ENCODE peak calls at places on chromosomes 7 and 10, in eight cellular contexts. E is HCT116, O is K562, Y is A549, J is Panc1, I is GM12878, S is SK-N-SH, V is HL-60. R is an unnamed sample.
A peak's percentile ranks its signal among the peaks of the same experiment; 100 is the strongest.

GRCh38 chr10:71137701-71138100 is 74.7 kb upstream of the UNC5B start:
- DNase-seq in E (no peak), O (no peak), Y (no peak), J (no peak), I (no peak), S (no peak), V (no peak), R (no peak)

GRCh38 chr7:43232376-43232775 is 119.9 kb downstream of the HECW1 start:
- DNase-seq in E (no peak), O (no peak), Y (no peak), J (no peak), I (no peak), S (no peak), V (no peak), R (no peak)

GRCh38 chr10:3095373-3096139 is 28.2 kb downstream of the PFKP start:
- DNase-seq in E (peak; percentile 97), O (peak; percentile 86), Y (peak; percentile 98), J (peak; percentile 92), I (peak; percentile 25), S (no peak), V (peak; percentile 66), R (no peak)

GRCh38 chr7:55127622-55128081 is 108.8 kb downstream of the EGFR start:
- DNase-seq in E (no peak), O (no peak), Y (no peak), J (no peak), I (no peak), S (peak; percentile 41), V (no peak), R (no peak)

GRCh38 chr7:95794917-95795515 is 22.7 kb downstream of the DYNC1I1 start:
- DNase-seq in E (peak; percentile 43), O (peak; percentile 31), Y (peak; percentile 58), J (no peak), I (no peak), S (peak; percentile 26), V (peak; percentile 26), R (peak; percentile 81)

GRCh38 chr7:95126053-95126709 is 198.2 kb downstream of the PON1 start:
- DNase-seq in E (no peak), O (no peak), Y (no peak), J (no peak), I (no peak), S (no peak), V (no peak), R (no peak)

GRCh38 chr10:5811387-5811821 is 1.8 kb downstream of the GDI2 start:
- DNase-seq in E (no peak), O (no peak), Y (peak; percentile 6), J (no peak), I (no peak), S (no peak), V (no peak), R (peak; percentile 39)

GRCh38 chr7:91083855-91084644 is 180.2 kb upstream of the FZD1 start:
- DNase-seq in E (no peak), O (no peak), Y (no peak), J (no peak), I (no peak), S (peak; percentile 67), V (no peak), R (no peak)

GRCh38 chr7:46201966-46202365 is 280.9 kb upstream of the IGFBP3 start:
- DNase-seq in E (no peak), O (no peak), Y (no peak), J (no peak), I (no peak), S (no peak), V (no peak), R (no peak)

GRCh38 chr7:138979988-138980574 is 1.1 kb downstream of the KIAA1549 start:
- DNase-seq in E (no peak), O (no peak), Y (no peak), J (no peak), I (no peak), S (peak; percentile 54), V (no peak), R (no peak)

GRCh38 chr10:132721725-132722124 is 64.2 kb downstream of the NKX6-2 start:
- DNase-seq in E (no peak), O (no peak), Y (no peak), J (no peak), I (no peak), S (no peak), V (no peak), R (no peak)

GRCh38 chr7:25260862-25261454 is 32.7 kb upstream of the NPVF start:
- DNase-seq in E (no peak), O (no peak), Y (no peak), J (no peak), I (no peak), S (no peak), V (peak; percentile 79), R (no peak)

GRCh38 chr7:157903715-157904114 is 566.9 kb downstream of the DNAJB6 start:
- DNase-seq in E (no peak), O (no peak), Y (no peak), J (no peak), I (no peak), S (no peak), V (no peak), R (no peak)

GRCh38 chr10:103204353-103205255 is 11.5 kb upstream of the NT5C2 start:
- DNase-seq in E (no peak), O (no peak), Y (peak; percentile 29), J (no peak), I (no peak), S (no peak), V (no peak), R (peak; percentile 95)

GRCh38 chr7:47460251-47460989 is 121.5 kb downstream of the TNS3 start:
- DNase-seq in E (no peak), O (no peak), Y (no peak), J (no peak), I (no peak), S (no peak), V (no peak), R (no peak)

GRCh38 chr10:92142512-92142911 is 148.4 kb downstream of the CPEB3 start:
- DNase-seq in E (no peak), O (no peak), Y (no peak), J (no peak), I (no peak), S (no peak), V (no peak), R (no peak)

GRCh38 chr10:22634093-22634492 is 80.3 kb downstream of the PIP4K2A start:
- DNase-seq in E (no peak), O (no peak), Y (no peak), J (no peak), I (no peak), S (no peak), V (no peak), R (no peak)

GRCh38 chr7:30136743-30137485 is 2.1 kb downstream of the MTURN start:
- DNase-seq in E (no peak), O (no peak), Y (no peak), J (no peak), I (no peak), S (no peak), V (no peak), R (no peak)

GRCh38 chr7:46029111-46029704 is 108.1 kb upstream of the IGFBP3 start:
- DNase-seq in E (no peak), O (no peak), Y (no peak), J (no peak), I (no peak), S (peak; percentile 24), V (no peak), R (no peak)

GRCh38 chr7:14886533-14886932 is 16.0 kb downstream of the DGKB start:
- DNase-seq in E (no peak), O (no peak), Y (no peak), J (no peak), I (no peak), S (no peak), V (no peak), R (peak; percentile 11)

GRCh38 chr10:101566333-101567164 is 21.5 kb downstream of the POLL start:
- DNase-seq in E (no peak), O (peak; percentile 61), Y (no peak), J (no peak), I (no peak), S (peak; percentile 84), V (no peak), R (peak; percentile 77)

GRCh38 chr7:107948645-107949442 is 54.1 kb downstream of the LAMB1 start:
- DNase-seq in E (peak; percentile 54), O (no peak), Y (peak; percentile 76), J (peak; percentile 88), I (no peak), S (no peak), V (no peak), R (no peak)

GRCh38 chr10:129730272-129730992 is 233.6 kb downstream of the EBF3 start:
- DNase-seq in E (no peak), O (no peak), Y (no peak), J (no peak), I (no peak), S (no peak), V (no peak), R (no peak)

GRCh38 chr10:125812128-125812527 is 10.9 kb downstream of the UROS start:
- DNase-seq in E (no peak), O (no peak), Y (peak; percentile 22), J (no peak), I (no peak), S (no peak), V (no peak), R (no peak)
- TF ChIP-seq REST in E (no peak), O (no peak), Y (no peak), J (no peak), I (no peak), S (no peak), V (no peak), R (no peak)

GRCh38 chr10:69004821-69005220 is 16.2 kb downstream of the KIFBP start:
- DNase-seq in E (peak; percentile 18), O (peak; percentile 38), Y (peak; percentile 47), J (no peak), I (no peak), S (peak; percentile 16), V (peak; percentile 36), R (peak; percentile 49)
- TF ChIP-seq CTCF in E (peak; percentile 27), O (peak; percentile 90), Y (peak; percentile 83), J (peak; percentile 24), I (peak; percentile 51), S (peak; percentile 65), V (no peak), R (peak; percentile 45)

GRCh38 chr10:77638766-77639101 is 1.1 kb upstream of the KCNMA1 start:
- DNase-seq in E (no peak), O (no peak), Y (no peak), J (no peak), I (no peak), S (no peak), V (no peak), R (peak; percentile 23)
- H3K4me3 ChIP-seq in E (no peak overlapping the region), O (no peak overlapping the region), Y (peak overlapping the region; percentile 90), J (peak overlapping the region; percentile 87), I (no peak overlapping the region), S (peak overlapping the region; percentile 84), V (no peak overlapping the region), R (peak overlapping the region; percentile 91)

DNA sequence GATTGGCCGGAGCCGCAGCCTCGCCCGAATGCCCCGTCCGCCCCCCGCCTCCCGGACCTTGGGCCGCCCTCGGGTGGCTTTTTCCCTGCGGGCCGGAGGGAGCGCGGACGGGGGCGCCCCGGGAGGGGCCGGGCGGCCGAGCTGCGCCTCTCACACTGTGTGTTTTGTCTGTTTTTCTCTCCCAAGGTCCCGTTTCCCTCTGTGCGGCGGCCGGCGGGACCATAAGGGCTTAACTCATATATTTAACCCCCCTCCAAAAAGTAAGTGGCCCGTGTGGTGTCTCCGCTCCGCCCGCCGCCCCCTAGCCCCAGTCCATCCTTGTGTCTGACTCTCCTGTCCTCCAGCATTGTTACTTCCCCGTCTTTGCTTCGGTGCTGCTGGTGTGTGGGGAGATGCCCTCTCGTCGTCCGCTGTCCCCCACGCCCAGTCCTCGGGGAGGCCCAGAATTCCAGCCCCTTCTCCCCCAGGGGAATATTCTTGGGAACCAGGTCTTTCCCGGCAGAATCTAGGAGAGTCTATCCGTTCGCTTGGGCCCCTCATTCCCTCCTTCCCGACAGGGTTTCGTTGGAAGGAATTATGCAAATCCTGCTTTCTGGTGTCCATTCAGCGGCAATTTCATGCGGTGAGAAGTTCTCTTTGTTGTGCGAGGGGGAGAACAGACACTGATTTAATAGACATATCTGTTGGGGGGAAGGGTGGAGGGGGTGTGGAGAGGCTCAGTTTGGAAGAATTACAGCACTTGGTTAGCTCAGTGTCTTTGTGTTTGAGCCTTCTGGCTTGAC is 1.3 kb downstream of the LCOR start:
- DNase-seq in E (no peak), O (peak; percentile 32), Y (peak; percentile 24), J (no peak), I (no peak), S (peak; percentile 47), V (peak; percentile 33), R (peak; percentile 73)
- TF ChIP-seq REST in E (no peak), O (no peak), Y (no peak), J (no peak), I (no peak), S (no peak), V (no peak), R (no peak)